ENCODE peak calls at places on chromosomes 1 and 21, in eight cellular contexts. L is GM20000, A is BE2C, V is epithelial cell of esophagus, K is thoracic aorta, Z is choroid plexus epithelial cell, U is kidney, B is GM23338. G is an unnamed sample.

GRCh38 chr1:234135501-234135900 is 231.0 kb downstream of the SLC35F3 start:
- DNase-seq in L (no peak), A (no peak), V (no peak), K (no peak), Z (no peak), U (no peak), B (no peak), G (no peak)

GRCh38 chr1:218991089-218991488 is 182.6 kb upstream of the LYPLAL1 start:
- DNase-seq in L (no peak), A (no peak), V (no peak), K (no peak), Z (no peak), U (no peak), B (no peak), G (no peak)

GRCh38 chr21:37207441-37208009 is 59.6 kb downstream of the VPS26C start:
- DNase-seq in L (peak), A (peak), V (peak), K (no peak), Z (peak), U (no peak), B (no peak), G (no peak)

GRCh38 chr1:227945891-227946623 is 1.7 kb downstream of the WNT9A start:
- DNase-seq in L (peak), A (peak), V (peak), K (no peak), Z (peak), U (peak), B (peak), G (no peak)

GRCh38 chr1:42453386-42453785 is 2.4 kb downstream of the ZMYND12 start:
- DNase-seq in L (no peak), A (no peak), V (no peak), K (no peak), Z (no peak), U (no peak), B (no peak), G (no peak)

GRCh38 chr1:163170975-163171676 is 31.6 kb downstream of the RGS5 start:
- DNase-seq in L (no peak), A (no peak), V (peak), K (no peak), Z (peak), U (no peak), B (peak), G (no peak)

GRCh38 chr1:155982106-155982505 is 3.8 kb upstream of the ARHGEF2 start:
- DNase-seq in L (no peak), A (no peak), V (no peak), K (no peak), Z (no peak), U (no peak), B (no peak), G (no peak)

GRCh38 chr1:182198006-182198605 is 136.6 kb upstream of the ZNF648 start:
- DNase-seq in L (peak), A (no peak), V (peak), K (no peak), Z (no peak), U (no peak), B (peak), G (no peak)

GRCh38 chr21:35465750-35466149 is 416.6 kb upstream of the RUNX1 start:
- DNase-seq in L (no peak), A (no peak), V (no peak), K (no peak), Z (no peak), U (no peak), B (no peak), G (no peak)

GRCh38 chr1:155175927-155176371 is 2.3 kb downstream of the TRIM46 start:
- DNase-seq in L (no peak), A (peak), V (no peak), K (no peak), Z (no peak), U (peak), B (no peak), G (no peak)

GRCh38 chr1:67618285-67619018 is 66.5 kb upstream of the GADD45A start:
- DNase-seq in L (no peak), A (no peak), V (peak), K (peak), Z (peak), U (peak), B (no peak), G (no peak)

GRCh38 chr1:158179301-158180041 is 1.2 kb upstream of the CD1D start:
- DNase-seq in L (peak), A (no peak), V (no peak), K (no peak), Z (peak), U (no peak), B (no peak), G (no peak)

GRCh38 chr1:42172394-42173133 is 8.0 kb upstream of the GUCA2A start:
- DNase-seq in L (no peak), A (no peak), V (peak), K (no peak), Z (no peak), U (peak), B (no peak), G (no peak)

GRCh38 chr1:224589006-224589405 is 27.1 kb upstream of the CNIH3 start:
- DNase-seq in L (no peak), A (no peak), V (no peak), K (no peak), Z (peak), U (no peak), B (peak), G (no peak)

GRCh38 chr1:221035680-221036153 is 156.5 kb downstream of the HLX start:
- DNase-seq in L (no peak), A (peak), V (peak), K (no peak), Z (peak), U (no peak), B (peak), G (peak)

GRCh38 chr1:155178441-155179106 is 4.9 kb downstream of the TRIM46 start:
- DNase-seq in L (peak), A (no peak), V (no peak), K (no peak), Z (no peak), U (peak), B (no peak), G (peak)

GRCh38 chr1:39839651-39840050 is 43.7 kb downstream of the TRIT1 start:
- DNase-seq in L (no peak), A (no peak), V (no peak), K (no peak), Z (no peak), U (no peak), B (no peak), G (no peak)

GRCh38 chr1:67708606-67709005 is 23.6 kb downstream of the GADD45A start:
- DNase-seq in L (no peak), A (no peak), V (peak), K (no peak), Z (no peak), U (no peak), B (no peak), G (no peak)

GRCh38 chr1:27598288-27598687 is 5.7 kb downstream of the AHDC1 start:
- DNase-seq in L (no peak), A (peak), V (no peak), K (no peak), Z (peak), U (peak), B (peak), G (no peak)

GRCh38 chr1:92870591-92870990 is 38.8 kb downstream of the RPL5 start:
- DNase-seq in L (no peak), A (no peak), V (no peak), K (no peak), Z (no peak), U (no peak), B (no peak), G (no peak)

GRCh38 chr1:109530457-109531204 is 9.0 kb upstream of the GPR61 start:
- DNase-seq in L (no peak), A (peak), V (no peak), K (no peak), Z (no peak), U (no peak), B (no peak), G (no peak)

GRCh38 chr1:17633654-17634053 is 94.2 kb downstream of the ARHGEF10L start:
- DNase-seq in L (no peak), A (no peak), V (peak), K (peak), Z (peak), U (no peak), B (no peak), G (no peak)

DNA sequence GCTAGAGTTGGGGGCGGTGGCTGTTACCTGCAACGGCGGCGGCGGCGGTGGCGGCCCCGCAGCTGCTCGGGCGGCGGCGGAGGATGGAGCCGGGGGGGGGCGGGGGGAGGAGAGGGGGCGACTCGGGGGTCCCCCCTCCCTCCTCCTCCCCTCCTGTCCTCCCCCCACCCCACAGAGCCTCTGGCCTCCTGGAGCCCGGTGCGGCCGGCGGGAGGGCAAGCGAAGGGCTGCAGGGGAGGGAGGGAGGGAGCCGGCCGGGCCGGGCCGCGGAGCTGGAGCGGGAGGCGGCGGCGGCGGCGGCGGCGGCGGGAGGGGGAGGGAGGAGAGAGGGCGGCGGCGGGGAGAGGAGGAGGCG is at the start of gene AKT3:
- DNase-seq in L (no peak), A (peak), V (no peak), K (peak), Z (no peak), U (peak), B (peak), G (no peak)
- TF ChIP-seq CTCF in L (no peak), A (no peak), V (no peak), K (no peak), Z (no peak), U (no peak), B (no peak), G (no peak)

DNA sequence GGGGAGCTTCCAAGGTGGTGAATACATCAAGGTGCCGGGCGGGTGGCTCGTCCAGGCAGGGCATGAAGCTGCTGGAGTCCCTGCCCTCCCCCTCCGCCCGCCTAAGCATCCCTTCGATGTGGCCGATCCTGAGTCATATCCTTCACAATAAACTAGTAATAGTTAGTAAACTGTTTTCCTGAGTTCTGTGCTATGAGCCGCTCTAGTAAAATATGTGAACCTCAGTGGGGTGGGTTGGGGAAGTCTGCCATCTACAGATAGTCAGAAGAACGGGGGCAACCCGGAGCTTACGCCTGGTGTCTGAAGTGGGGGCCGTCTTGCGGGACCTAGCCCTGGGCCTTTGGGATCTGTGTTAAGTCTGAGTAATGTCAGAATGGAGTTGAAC is 21.6 kb downstream of the C2CD2 start:
- DNase-seq in L (no peak), A (no peak), V (peak), K (no peak), Z (peak), U (no peak), B (no peak), G (no peak)
- TF ChIP-seq CTCF in L (no peak), A (no peak), V (no peak), K (no peak), Z (peak), U (no peak), B (no peak), G (peak)

DNA sequence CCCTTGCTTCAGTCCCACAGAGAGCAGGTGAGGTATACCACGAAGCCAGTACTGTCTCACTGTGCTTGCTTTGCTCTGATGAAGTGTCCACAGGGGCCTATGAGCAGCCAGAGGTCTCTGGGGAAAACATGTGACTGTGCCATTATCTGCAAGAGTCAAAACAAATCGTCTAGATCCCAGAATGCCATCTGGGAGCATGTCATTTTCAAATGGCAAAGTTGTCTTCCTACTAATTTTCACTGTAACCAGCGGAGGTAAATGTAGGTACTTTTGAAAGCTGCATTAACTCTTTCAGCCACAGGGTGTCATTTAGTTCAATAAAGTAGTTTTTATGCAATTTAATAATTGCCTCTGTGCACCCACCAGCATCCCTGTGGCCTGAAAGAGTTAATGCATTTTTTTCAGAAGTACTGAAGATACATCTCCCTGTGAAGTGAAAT is 173.6 kb upstream of the SGIP1 start:
- DNase-seq in L (no peak), A (peak), V (no peak), K (no peak), Z (no peak), U (no peak), B (peak), G (no peak)
- TF ChIP-seq CTCF in L (peak), A (peak), V (no peak), K (no peak), Z (peak), U (no peak), B (no peak), G (no peak)

GRCh38 chr1:29916656-29917369 is 680.5 kb downstream of the PTPRU start:
- DNase-seq in L (no peak), A (no peak), V (no peak), K (no peak), Z (no peak), U (no peak), B (no peak), G (no peak)

GRCh38 chr1:29906927-29907326 is 670.6 kb downstream of the PTPRU start:
- DNase-seq in L (no peak), A (no peak), V (no peak), K (no peak), Z (no peak), U (no peak), B (no peak), G (no peak)

GRCh38 chr1:29912413-29912812 is 676.1 kb downstream of the PTPRU start:
- DNase-seq in L (no peak), A (no peak), V (peak), K (no peak), Z (peak), U (no peak), B (no peak), G (no peak)
- TF ChIP-seq CTCF in L (no peak), A (peak), V (no peak), K (peak), Z (peak), U (peak), B (peak), G (no peak)

GRCh38 chr1:10637833-10638558 is 158.4 kb downstream of the CASZ1 start:
- DNase-seq in L (no peak), A (no peak), V (no peak), K (no peak), Z (no peak), U (no peak), B (no peak), G (no peak)
- TF ChIP-seq CTCF in L (no peak), A (no peak), V (no peak), K (no peak), Z (no peak), U (no peak), B (no peak), G (no peak)

GRCh38 chr1:3127738-3128137 is 58.7 kb downstream of the PRDM16 start:
- DNase-seq in L (no peak), A (no peak), V (no peak), K (peak), Z (no peak), U (no peak), B (no peak), G (no peak)

GRCh38 chr1:3129133-3129490 is 60.1 kb downstream of the PRDM16 start:
- DNase-seq in L (no peak), A (no peak), V (no peak), K (no peak), Z (no peak), U (no peak), B (no peak), G (no peak)

GRCh38 chr1:3128431-3129132 is 59.6 kb downstream of the PRDM16 start:
- DNase-seq in L (no peak), A (no peak), V (no peak), K (no peak), Z (no peak), U (no peak), B (no peak), G (no peak)

GRCh38 chr1:3132685-3133084 is 63.7 kb downstream of the PRDM16 start:
- DNase-seq in L (no peak), A (no peak), V (no peak), K (no peak), Z (no peak), U (no peak), B (no peak), G (no peak)

GRCh38 chr1:3130268-3130667 is 61.3 kb downstream of the PRDM16 start:
- DNase-seq in L (no peak), A (no peak), V (no peak), K (no peak), Z (no peak), U (no peak), B (peak), G (no peak)
- TF ChIP-seq CTCF in L (no peak), A (no peak), V (no peak), K (no peak), Z (no peak), U (no peak), B (peak), G (no peak)

DNA sequence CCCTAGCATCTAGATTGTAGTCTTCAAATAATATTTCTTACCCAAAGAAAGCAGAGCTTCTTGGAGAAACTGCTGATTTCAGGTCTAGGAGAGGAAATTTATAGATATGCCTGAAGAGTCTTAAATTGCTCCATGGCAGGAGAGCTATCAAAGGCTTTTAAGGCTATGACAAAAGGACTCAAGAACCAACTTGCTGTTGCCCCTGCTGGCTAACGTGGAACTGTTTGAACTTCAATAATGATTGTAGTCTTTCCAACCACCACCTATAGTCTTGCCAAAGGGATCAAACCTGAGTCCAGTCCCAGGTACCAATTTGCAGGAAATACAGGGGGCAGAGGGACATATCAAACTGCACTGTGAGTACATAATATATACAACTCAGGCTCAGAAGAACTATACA is 336.2 kb upstream of the ESRRG start:
- DNase-seq in L (no peak), A (no peak), V (no peak), K (no peak), Z (no peak), U (no peak), B (peak), G (no peak)
- TF ChIP-seq CTCF in L (no peak), A (no peak), V (no peak), K (no peak), Z (no peak), U (no peak), B (peak), G (no peak)

DNA sequence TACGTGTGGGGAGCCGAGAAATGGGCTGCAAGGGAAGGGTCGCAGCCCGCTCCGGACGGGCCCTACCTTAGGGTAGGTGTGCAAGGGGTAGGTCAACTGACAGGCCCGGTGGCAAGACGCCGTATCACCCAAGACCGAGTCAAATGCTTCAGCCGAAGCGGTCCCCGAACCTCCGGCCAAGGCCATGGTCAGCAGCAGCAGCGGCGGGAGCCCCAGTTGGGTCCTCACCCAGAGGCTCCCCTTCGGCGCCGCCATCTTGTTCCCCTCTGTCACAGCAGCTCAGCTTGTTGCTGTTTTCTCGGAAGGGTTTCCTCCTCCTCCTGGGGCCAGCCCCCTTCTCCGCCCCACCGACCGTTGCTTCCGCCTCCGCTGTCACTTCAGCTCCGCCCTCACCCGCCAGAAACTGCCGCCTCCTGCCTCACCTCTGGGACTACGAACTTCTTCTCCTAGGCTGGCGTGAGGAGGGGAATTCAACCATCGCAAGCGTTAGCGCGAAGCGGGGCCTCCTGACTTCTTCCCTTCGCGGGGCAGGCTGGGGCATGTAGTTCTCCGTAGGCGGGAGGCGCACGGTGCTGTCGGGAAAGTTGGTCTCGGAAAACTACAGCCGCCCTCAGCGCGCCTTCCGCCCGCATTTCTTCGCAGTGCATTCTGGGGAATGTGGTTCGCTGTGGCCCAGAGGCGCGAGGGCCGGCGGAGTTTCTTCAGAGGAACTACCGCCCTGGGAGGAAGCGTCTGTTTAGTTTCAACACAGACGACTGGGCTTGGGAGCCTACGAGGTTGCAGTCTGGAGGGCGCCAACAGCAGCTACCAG is at the start of the genes TCEANC2 and TMEM59:
- DNase-seq in L (peak), A (peak), V (peak), K (peak), Z (peak), U (peak), B (peak), G (peak)
- TF ChIP-seq CTCF in L (no peak), A (no peak), V (no peak), K (no peak), Z (no peak), U (peak), B (no peak), G (no peak)

DNA sequence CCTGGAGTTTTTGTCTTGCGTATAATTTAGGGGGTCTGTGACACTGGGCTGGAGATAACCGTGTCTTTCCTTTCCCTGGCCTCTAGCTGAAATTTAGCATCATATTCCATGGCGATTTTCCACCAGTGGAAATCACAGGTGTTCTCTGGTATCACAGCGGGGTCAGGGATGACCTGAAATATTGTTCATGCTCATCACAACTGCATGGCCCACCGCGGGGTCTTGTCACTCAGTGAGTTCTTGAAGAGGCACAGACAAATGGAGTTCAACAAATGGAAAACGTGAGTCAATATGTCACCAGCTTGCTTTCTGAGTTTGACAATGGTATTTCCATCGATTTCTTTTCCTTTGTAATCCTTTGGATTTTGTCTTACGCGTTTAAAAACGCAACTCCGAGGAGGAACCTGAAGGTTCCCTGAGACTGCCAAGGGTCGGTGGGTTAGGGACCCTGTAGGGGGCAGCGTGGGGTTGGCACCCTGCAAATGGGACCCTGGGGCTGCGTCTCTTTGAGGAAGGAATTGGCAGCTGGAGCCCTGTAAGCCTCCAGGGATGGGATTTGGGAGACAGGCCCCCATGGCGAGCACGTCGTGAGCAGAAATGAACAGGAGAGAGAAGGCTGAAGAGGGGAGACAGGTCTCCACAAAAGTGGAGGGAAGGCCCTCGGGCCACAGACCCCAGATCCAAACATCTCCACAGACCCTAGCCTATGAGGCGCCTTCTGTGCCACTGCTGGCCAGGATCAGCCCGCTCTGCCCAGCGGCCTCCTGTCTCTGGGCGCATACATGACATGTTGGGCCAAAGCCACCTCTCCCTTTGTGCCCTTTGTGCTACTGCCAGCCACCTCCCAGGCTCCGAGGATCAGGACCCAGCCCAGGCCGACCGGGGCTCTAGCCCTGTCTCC is 32.1 kb upstream of the RUNX3 start:
- DNase-seq in L (no peak), A (no peak), V (no peak), K (no peak), Z (no peak), U (peak), B (peak), G (no peak)
- TF ChIP-seq CTCF in L (no peak), A (peak), V (no peak), K (no peak), Z (no peak), U (no peak), B (peak), G (no peak)